ENCODE peak calls at places on chromosomes 7 and 10, in six cellular contexts. F, H, B, R, S and K are unnamed samples.

GRCh38 chr10:93437000-93437945 is 44.9 kb downstream of the MYOF start:
- DNase-seq in F (no peak), B (no peak), H (peak), R (peak), S (no peak), K (peak)

GRCh38 chr7:107564553-107565298 is 955 bp downstream of the DUS4L start:
- DNase-seq in F (no peak), H (peak), S (no peak), B (peak), R (peak), K (no peak)

GRCh38 chr10:8042032-8042863 is 12.2 kb upstream of the GATA3 start:
- DNase-seq in F (no peak), B (no peak), R (no peak), S (no peak), H (peak), K (no peak)

GRCh38 chr7:102472126-102473041 is 6.3 kb downstream of the POLR2J start:
- DNase-seq in S (peak), F (no peak), R (no peak), H (no peak), B (no peak), K (peak)

GRCh38 chr10:84668186-84668763 is 339.9 kb downstream of the CCSER2 start:
- DNase-seq in F (no peak), H (no peak), S (no peak), B (no peak), R (no peak), K (no peak)

GRCh38 chr10:69009360-69009759 is 20.8 kb downstream of the KIFBP start:
- DNase-seq in R (no peak), S (no peak), H (no peak), B (no peak), F (no peak), K (no peak)

GRCh38 chr7:18144171-18144570 is 116.5 kb upstream of the PRPS1L1 start:
- DNase-seq in S (no peak), B (no peak), F (peak), R (no peak), H (no peak), K (no peak)

GRCh38 chr10:65396997-65397396 is 1528.8 kb upstream of the LRRTM3 start:
- DNase-seq in B (no peak), R (peak), S (no peak), H (no peak), F (no peak), K (no peak)

GRCh38 chr7:149495785-149496641 is 1.6 kb downstream of the ZNF746 start:
- DNase-seq in H (peak), R (peak), F (no peak), B (no peak), S (no peak), K (peak)

GRCh38 chr7:157431173-157431950 is 94.6 kb downstream of the DNAJB6 start:
- DNase-seq in B (no peak), S (no peak), H (no peak), F (no peak), R (no peak), K (peak)

GRCh38 chr10:132631348-132631735 is 93.8 kb downstream of the INPP5A start:
- DNase-seq in S (peak), F (no peak), B (no peak), H (no peak), R (peak), K (peak)

GRCh38 chr10:121080324-121080807 is 229.2 kb downstream of the WDR11 start:
- DNase-seq in R (no peak), B (no peak), F (peak), S (no peak), H (no peak), K (peak)

GRCh38 chr10:4883079-4883739 is 57.2 kb downstream of the AKR1E2 start:
- DNase-seq in S (no peak), B (no peak), R (peak), H (no peak), F (no peak), K (peak)

GRCh38 chr10:5723692-5724091 is 39.1 kb downstream of the TASOR2 start:
- DNase-seq in S (no peak), F (no peak), R (no peak), H (no peak), B (no peak), K (no peak)

GRCh38 chr10:48377751-48378585 is 71.5 kb downstream of the MAPK8 start:
- DNase-seq in B (no peak), S (no peak), F (no peak), R (no peak), H (no peak), K (no peak)

GRCh38 chr10:62136931-62137330 is 131.7 kb downstream of the RTKN2 start:
- DNase-seq in S (no peak), R (peak), B (no peak), F (no peak), H (no peak), K (no peak)

GRCh38 chr7:6705959-6706665 is 635 bp downstream of the ZNF12 start:
- DNase-seq in R (peak), H (peak), B (peak), F (peak), S (peak), K (peak)

GRCh38 chr10:105679781-105680180 is 1038.7 kb downstream of the SORCS3 start:
- DNase-seq in B (no peak), F (no peak), S (no peak), H (no peak), R (no peak), K (no peak)

GRCh38 chr10:120432209-120432608 is 24.8 kb upstream of the PLPP4 start:
- DNase-seq in F (no peak), H (peak), R (no peak), S (no peak), B (no peak), K (no peak)

GRCh38 chr7:4185736-4186512 is 496.2 kb upstream of the FOXK1 start:
- DNase-seq in H (peak), B (no peak), R (no peak), F (no peak), S (peak), K (peak)

GRCh38 chr7:150431839-150432658 is 18.4 kb upstream of the GIMAP8 start:
- DNase-seq in B (no peak), R (no peak), H (no peak), S (no peak), F (no peak), K (no peak)

GRCh38 chr10:16923309-16923708 is 106.1 kb upstream of the RSU1 start:
- DNase-seq in S (no peak), H (no peak), F (no peak), B (no peak), R (no peak), K (no peak)

GRCh38 chr10:69838853-69839252 is 37.1 kb downstream of the COL13A1 start:
- DNase-seq in R (peak), H (peak), F (no peak), S (no peak), B (no peak), K (no peak)

GRCh38 chr10:93150289-93150688 is 76.6 kb downstream of the CYP26A1 start:
- DNase-seq in H (no peak), R (peak), F (peak), B (no peak), S (no peak), K (no peak)

GRCh38 chr10:62689712-62690111 is 114.8 kb upstream of the ADO start:
- DNase-seq in H (peak), R (no peak), F (no peak), S (no peak), B (peak), K (no peak)

GRCh38 chr7:43057151-43057550 is 55.3 kb upstream of the HECW1 start:
- DNase-seq in B (no peak), R (no peak), H (no peak), F (no peak), S (no peak), K (no peak)

GRCh38 chr10:30383366-30383765 is 34.3 kb upstream of the MTPAP start:
- DNase-seq in R (peak), B (no peak), H (no peak), S (no peak), F (no peak), K (no peak)

GRCh38 chr10:131323880-131324279 is 12.4 kb upstream of the TCERG1L start:
- DNase-seq in H (no peak), S (peak), R (no peak), B (no peak), F (no peak), K (no peak)

GRCh38 chr7:158025651-158026600 is 561.7 kb downstream of the PTPRN2 start:
- DNase-seq in R (no peak), B (no peak), H (no peak), F (no peak), S (peak), K (no peak)

GRCh38 chr7:5064391-5065106 is 18.9 kb downstream of the RBAK start:
- DNase-seq in S (no peak), H (peak), R (peak), B (no peak), F (no peak), K (no peak)

GRCh38 chr10:59905735-59906416 is 480 bp downstream of the CCDC6 start:
- DNase-seq in R (no peak), S (peak), F (no peak), B (peak), H (no peak), K (peak)

GRCh38 chr10:6755891-6756460 is 175.9 kb upstream of the PRKCQ start:
- DNase-seq in H (peak), R (peak), S (no peak), B (no peak), F (no peak), K (no peak)

GRCh38 chr7:25949672-25950487 is 202.1 kb upstream of the NFE2L3 start:
- DNase-seq in H (no peak), S (peak), R (no peak), B (peak), F (no peak), K (no peak)

GRCh38 chr7:25951414-25952276 is 200.4 kb upstream of the NFE2L3 start:
- DNase-seq in F (no peak), B (no peak), S (no peak), H (no peak), R (no peak), K (peak)

DNA sequence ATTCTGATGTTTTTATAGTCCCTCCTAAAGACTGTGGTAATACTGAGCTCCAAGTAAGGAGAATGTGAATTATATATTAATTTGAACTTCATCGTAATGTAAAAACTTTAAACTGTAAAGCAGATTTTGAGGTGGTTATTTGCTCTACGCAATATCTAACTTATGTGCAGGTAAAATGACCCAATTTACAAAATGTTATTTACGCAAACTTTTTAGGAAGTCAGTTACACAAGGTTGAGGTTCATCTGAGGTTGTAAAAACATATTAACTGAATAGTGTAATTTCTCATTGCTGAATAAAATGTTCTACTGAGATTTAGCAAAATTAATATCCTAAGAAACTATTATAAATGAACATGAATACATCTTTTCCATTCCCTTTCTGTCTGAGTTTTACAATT is 15.8 kb downstream of the GLCCI1 start:
- DNase-seq in F (no peak), R (no peak), S (no peak), B (no peak), H (no peak), K (no peak)
- H3K27ac ChIP-seq in F (no peak), R (no peak), S (no peak), B (no peak), H (no peak), K (no peak)

GRCh38 chr10:78860260-78860914 is 208.4 kb upstream of the ZMIZ1 start:
- DNase-seq in H (no peak), S (no peak), R (no peak), B (no peak), F (no peak), K (no peak)

GRCh38 chr10:78861456-78862327 is 207.1 kb upstream of the ZMIZ1 start:
- DNase-seq in B (no peak), S (no peak), H (no peak), F (no peak), R (no peak), K (peak)

GRCh38 chr10:78857193-78857592 is 211.6 kb upstream of the ZMIZ1 start:
- DNase-seq in S (no peak), H (no peak), R (no peak), B (no peak), F (no peak), K (no peak)

GRCh38 chr10:78859769-78860168 is 209.0 kb upstream of the ZMIZ1 start:
- DNase-seq in B (no peak), R (no peak), F (no peak), S (no peak), H (no peak), K (no peak)

DNA sequence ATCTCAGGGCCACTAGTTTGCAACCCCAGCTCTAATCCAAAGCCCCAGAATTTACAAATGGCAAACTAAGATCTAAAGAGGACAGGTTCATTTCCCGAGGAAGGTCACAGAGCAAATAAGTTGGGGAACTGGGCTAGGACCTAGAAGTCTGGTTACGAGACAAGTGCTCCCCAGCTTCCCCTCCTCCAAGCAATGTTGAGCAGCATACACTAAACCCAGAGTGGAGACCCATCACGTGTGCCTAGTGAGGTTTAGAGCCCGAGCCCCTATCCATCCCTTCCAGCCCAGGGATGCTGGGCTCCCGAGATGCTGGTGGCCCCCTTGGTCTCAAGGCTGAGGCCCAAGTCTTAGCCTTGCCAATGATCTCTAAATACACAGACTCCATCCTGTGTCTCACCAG is 209.5 kb upstream of the ZMIZ1 start:
- DNase-seq in B (no peak), F (no peak), S (no peak), R (no peak), H (no peak), K (no peak)
- H3K4me3 ChIP-seq in B (no peak), F (no peak), S (no peak), R (no peak), H (no peak), K (no peak)

GRCh38 chr7:142485617-142486226 is 227.9 kb upstream of the PRSS58 start:
- DNase-seq in H (no peak), S (no peak), F (no peak), B (no peak), R (no peak), K (no peak)
- H3K27ac ChIP-seq in H (no peak), S (no peak), F (no peak), B (no peak), R (no peak), K (no peak)

DNA sequence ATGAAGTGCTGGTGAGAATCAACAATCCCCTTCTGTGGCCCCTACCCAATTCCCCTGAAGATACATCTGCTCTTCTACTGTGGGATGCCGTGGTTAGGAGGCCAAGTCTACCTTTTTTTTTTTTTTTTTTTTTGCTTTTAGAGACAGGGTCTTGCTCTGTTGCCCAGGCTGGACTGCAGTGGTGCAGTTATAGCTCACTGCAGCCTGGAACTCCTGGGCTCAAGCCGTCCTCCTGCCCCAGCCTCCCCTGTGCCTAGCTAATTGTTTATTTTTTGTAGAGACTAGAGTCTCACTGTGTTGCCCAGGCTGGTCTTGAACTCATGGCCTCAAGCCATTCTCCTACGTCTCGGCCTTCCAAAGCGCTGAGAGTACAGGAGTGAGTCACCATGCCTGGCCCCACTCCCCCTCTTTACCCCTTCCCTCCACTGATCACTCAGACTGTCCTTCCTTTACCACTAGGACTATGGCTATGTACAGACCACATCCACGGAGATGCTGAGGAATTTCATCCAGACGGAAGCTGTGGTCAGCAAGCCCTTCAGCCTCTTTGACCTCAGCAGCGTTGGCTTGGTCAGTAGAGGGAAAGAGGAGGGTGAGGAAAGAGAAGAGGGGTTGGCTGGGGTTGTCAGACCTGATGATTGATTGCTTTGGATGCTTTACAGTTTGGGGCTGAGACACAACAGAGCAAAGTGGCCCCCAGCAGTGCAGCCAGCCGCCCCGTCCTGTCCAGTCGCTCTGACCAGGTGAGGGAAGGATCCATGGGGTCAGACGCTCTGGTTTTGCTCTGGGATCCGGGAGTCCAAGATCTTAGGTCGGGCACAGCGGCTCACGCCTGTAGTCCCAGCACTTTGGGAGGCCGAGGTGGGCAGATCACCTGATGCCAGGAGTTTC is 1.8 kb downstream of the AP4M1 start:
- DNase-seq in H (no peak), B (no peak), R (peak), F (no peak), S (no peak), K (no peak)
- H3K4me3 ChIP-seq in H (no peak), B (peak), R (peak), F (no peak), S (no peak), K (no peak)

DNA sequence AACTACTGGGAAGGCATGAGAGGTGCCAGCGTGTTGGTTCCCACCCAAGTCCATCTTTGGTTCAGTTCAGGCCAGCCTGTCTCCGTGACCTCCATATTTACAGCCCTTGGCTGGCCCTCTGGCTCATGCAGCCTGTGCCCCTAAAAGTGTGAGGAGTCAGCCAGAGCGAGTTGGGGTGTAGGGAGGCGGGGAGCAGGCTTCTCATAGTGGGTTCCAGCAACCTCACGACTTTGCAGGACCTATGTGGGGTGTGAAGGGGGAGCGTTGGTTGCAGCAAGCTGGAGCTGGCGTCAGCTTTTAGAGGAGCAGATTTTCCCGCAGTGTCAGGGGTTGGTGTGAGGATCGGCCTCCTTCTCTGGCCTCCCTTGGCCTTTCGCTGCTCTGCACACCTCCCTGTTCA is 9.8 kb downstream of the TSPAN14 start:
- DNase-seq in F (no peak), R (no peak), S (no peak), B (no peak), H (no peak), K (no peak)
- H3K27ac ChIP-seq in F (peak), R (no peak), S (peak), B (peak), H (peak), K (peak)

GRCh38 chr10:96697438-96697837 is 22.9 kb downstream of the PIK3AP1 start:
- DNase-seq in R (no peak), B (no peak), S (no peak), H (no peak), F (no peak), K (no peak)

GRCh38 chr10:96701265-96701664 is 19.0 kb downstream of the PIK3AP1 start:
- DNase-seq in B (peak), R (no peak), F (no peak), H (no peak), S (no peak), K (no peak)

GRCh38 chr10:96699613-96700012 is 20.7 kb downstream of the PIK3AP1 start:
- DNase-seq in S (no peak), H (no peak), B (peak), R (no peak), F (no peak), K (no peak)

GRCh38 chr10:96703358-96703757 is 17.0 kb downstream of the PIK3AP1 start:
- DNase-seq in H (no peak), B (peak), S (no peak), F (no peak), R (no peak), K (no peak)

GRCh38 chr10:96700477-96701099 is 19.7 kb downstream of the PIK3AP1 start:
- DNase-seq in R (no peak), B (peak), H (no peak), F (peak), S (no peak), K (no peak)
- H3K4me3 ChIP-seq in R (no peak), B (peak), H (no peak), F (no peak), S (no peak), K (no peak)

GRCh38 chr10:50604823-50605222 is 18.9 kb downstream of the SGMS1 start:
- DNase-seq in H (peak), F (no peak), B (no peak), R (peak), S (no peak), K (no peak)

GRCh38 chr10:50604049-50604640 is 19.6 kb downstream of the SGMS1 start:
- DNase-seq in H (no peak), B (peak), R (peak), F (peak), S (no peak), K (no peak)

GRCh38 chr10:50603151-50603850 is 20.5 kb downstream of the SGMS1 start:
- DNase-seq in B (no peak), S (no peak), F (no peak), R (no peak), H (no peak), K (no peak)

GRCh38 chr10:50607526-50607925 is 16.2 kb downstream of the SGMS1 start:
- DNase-seq in F (no peak), B (no peak), H (no peak), S (no peak), R (no peak), K (no peak)

GRCh38 chr10:50605280-50606270 is 18.2 kb downstream of the SGMS1 start:
- DNase-seq in F (peak), S (no peak), R (peak), H (peak), B (no peak), K (peak)
- H3K27ac ChIP-seq in F (no peak), S (peak), R (peak), H (peak), B (no peak), K (no peak)

GRCh38 chr7:12256025-12256570 is 45.0 kb downstream of the TMEM106B start:
- DNase-seq in S (no peak), H (peak), B (no peak), R (peak), F (no peak), K (no peak)

GRCh38 chr7:12258074-12258473 is 47.0 kb downstream of the TMEM106B start:
- DNase-seq in B (no peak), R (no peak), H (no peak), S (no peak), F (no peak), K (no peak)

DNA sequence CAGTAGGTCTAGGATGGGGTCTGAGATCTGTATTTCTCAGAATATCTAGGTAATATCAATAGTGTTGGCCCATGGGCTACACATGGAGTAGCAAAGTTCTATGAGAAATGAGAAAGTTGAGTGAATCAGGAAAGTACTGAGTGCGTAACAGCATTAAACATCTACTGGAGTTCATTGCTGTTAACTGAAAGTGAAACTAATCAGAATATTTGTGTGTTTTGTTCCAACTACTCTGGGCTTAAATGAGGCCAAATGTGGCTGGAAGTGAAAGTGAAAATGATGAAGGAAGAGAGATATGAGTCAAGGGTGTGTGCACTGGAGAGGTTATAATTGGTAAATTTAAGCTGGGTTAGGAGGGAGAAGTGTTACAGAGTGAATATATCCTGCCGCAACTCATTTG is 46.5 kb downstream of the TMEM106B start:
- DNase-seq in H (peak), F (no peak), B (peak), R (peak), S (no peak), K (no peak)
- H3K4me3 ChIP-seq in H (no peak), F (no peak), B (no peak), R (peak), S (peak), K (no peak)

GRCh38 chr10:26799342-26799741 is 61.4 kb downstream of the ABI1 start:
- DNase-seq in S (no peak), R (no peak), B (peak), H (peak), F (no peak), K (no peak)
- H3K27ac ChIP-seq in S (no peak), R (no peak), B (peak), H (no peak), F (no peak), K (no peak)